ENCODE peak calls at places on chromosomes 1 and 21, in seven cellular contexts. G is endothelial cell, Y is OCI-LY7, C is heart right ventricle, S is thoracic aorta, U is IMR-90, X is HCT116. H is an unnamed sample.

GRCh38 chr1:50271968-50272578 is 151.2 kb downstream of the DMRTA2 start:
- DNase-seq in G (peak; percentile 73), Y (peak; percentile 49), C (peak; percentile 33), S (no peak), U (no peak), X (peak; percentile 4), H (peak; percentile 65)

GRCh38 chr1:29356663-29357062 is 120.3 kb downstream of the PTPRU start:
- DNase-seq in G (no peak), Y (peak; percentile 9), C (no peak), S (no peak), U (no peak), X (no peak), H (no peak)

GRCh38 chr1:24898152-24898908 is 31.7 kb downstream of the RUNX3 start:
- DNase-seq in G (peak; percentile 80), Y (peak; percentile 49), C (peak; percentile 40), S (no peak), U (peak; percentile 12), X (peak; percentile 10), H (peak; percentile 64)

GRCh38 chr1:183137782-183138181 is 48.3 kb upstream of the LAMC2 start:
- DNase-seq in G (no peak), Y (no peak), C (no peak), S (no peak), U (peak; percentile 20), X (no peak), H (no peak)

GRCh38 chr21:45001134-45002095 is 61.6 kb downstream of the SLX9 start:
- DNase-seq in G (no peak), Y (no peak), C (peak; percentile 75), S (peak; percentile 64), U (peak; percentile 65), X (no peak), H (peak; percentile 54)

GRCh38 chr1:112727716-112728115 is 12.6 kb upstream of the PPM1J start:
- DNase-seq in G (no peak), Y (no peak), C (no peak), S (no peak), U (peak; percentile 59), X (no peak), H (no peak)

GRCh38 chr1:183783896-183784637 is 20.9 kb upstream of the RGL1 start:
- DNase-seq in G (no peak), Y (no peak), C (peak; percentile 66), S (no peak), U (peak; percentile 91), X (no peak), H (peak; percentile 5)

GRCh38 chr1:226526801-226527595 is 21.6 kb upstream of the STUM start:
- DNase-seq in G (peak; percentile 48), Y (peak; percentile 67), C (peak; percentile 58), S (no peak), U (peak; percentile 9), X (peak; percentile 35), H (no peak)

GRCh38 chr1:245007686-245008085 is 143.3 kb upstream of the HNRNPU start:
- DNase-seq in G (no peak), Y (no peak), C (no peak), S (no peak), U (peak; percentile 16), X (no peak), H (no peak)

GRCh38 chr1:64822621-64823020 is 77.7 kb downstream of the RAVER2 start:
- DNase-seq in G (no peak), Y (no peak), C (no peak), S (no peak), U (peak; percentile 35), X (no peak), H (no peak)

GRCh38 chr1:72100766-72101165 is 181.6 kb downstream of the NEGR1 start:
- DNase-seq in G (no peak), Y (no peak), C (no peak), S (no peak), U (no peak), X (no peak), H (no peak)

GRCh38 chr21:33367309-33367973 is 35.8 kb upstream of the IFNGR2 start:
- DNase-seq in G (no peak), Y (peak; percentile 47), C (no peak), S (no peak), U (no peak), X (no peak), H (no peak)

GRCh38 chr1:13749543-13750307 is 49.7 kb downstream of the PRDM2 start:
- DNase-seq in G (peak; percentile 57), Y (peak; percentile 57), C (peak; percentile 70), S (peak; percentile 33), U (peak; percentile 36), X (no peak), H (peak; percentile 46)

GRCh38 chr1:65393345-65393744 is 27.1 kb upstream of the LEPR start:
- DNase-seq in G (no peak), Y (no peak), C (no peak), S (no peak), U (peak; percentile 34), X (no peak), H (no peak)

GRCh38 chr1:61241411-61241838 is 159.1 kb downstream of the NFIA start:
- DNase-seq in G (no peak), Y (no peak), C (peak; percentile 25), S (no peak), U (no peak), X (no peak), H (no peak)

GRCh38 chr1:43722825-43723224 is 15.5 kb downstream of the ST3GAL3 start:
- DNase-seq in G (no peak), Y (no peak), C (no peak), S (no peak), U (no peak), X (no peak), H (no peak)
- TF ChIP-seq CTCF in G (no peak), Y (no peak), C (no peak), S (no peak), U (no peak), X (no peak), H (no peak)

DNA sequence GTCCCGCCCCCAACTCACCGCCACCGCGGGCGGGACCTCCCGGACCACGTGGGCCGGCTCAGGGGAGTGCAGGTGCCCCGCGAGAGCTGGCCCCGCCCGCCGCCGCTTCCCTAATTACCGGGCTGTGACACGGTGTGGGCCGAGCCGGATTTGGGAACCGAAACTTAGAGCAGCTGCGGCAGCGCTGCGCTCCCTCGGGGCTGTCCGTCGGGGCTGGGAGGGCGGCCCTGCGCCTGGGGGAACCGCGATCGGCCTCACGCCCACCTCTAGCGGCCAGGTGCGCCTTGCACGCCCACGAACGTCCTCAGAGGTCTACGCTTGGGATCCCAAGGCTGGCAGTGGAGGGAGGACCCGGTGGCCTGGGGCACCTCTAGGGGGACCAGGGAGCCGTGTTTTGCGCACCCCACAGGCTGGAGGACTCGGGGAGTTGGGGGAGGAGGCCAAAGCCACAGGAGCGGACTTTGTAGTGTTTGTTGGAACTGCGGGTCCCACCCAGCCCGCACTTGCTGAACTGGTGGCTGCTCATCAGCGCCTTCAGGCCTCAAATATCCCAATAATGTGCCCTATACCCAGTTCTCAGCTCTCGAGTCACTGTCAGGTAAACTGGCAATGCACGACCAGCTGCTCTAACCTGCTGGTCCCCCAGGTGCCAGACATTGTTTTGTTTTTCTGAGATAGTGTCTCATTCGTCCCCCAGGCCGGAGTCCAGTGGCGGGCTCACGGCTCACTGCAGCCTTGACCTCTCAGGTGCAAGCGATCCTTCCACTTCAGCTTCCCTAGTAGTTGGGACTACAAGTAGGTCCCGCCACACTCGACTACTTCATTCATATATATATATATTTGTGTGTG is 781 bp upstream of the NADK start:
- DNase-seq in G (peak; percentile 40), Y (peak; percentile 99), C (peak; percentile 74), S (no peak), U (no peak), X (peak; percentile 48), H (peak; percentile 88)
- TF ChIP-seq CTCF in G (peak; percentile 38), Y (peak; percentile 74), C (peak; percentile 16), S (no peak), U (no peak), X (peak; percentile 39), H (peak; percentile 21)

GRCh38 chr1:181166377-181167196 is 78.1 kb downstream of the IER5 start:
- DNase-seq in G (peak; percentile 80), Y (peak; percentile 74), C (no peak), S (peak; percentile 41), U (peak; percentile 76), X (peak; percentile 68), H (peak; percentile 83)
- TF ChIP-seq CTCF in G (peak; percentile 63), Y (peak; percentile 90), C (peak; percentile 92), S (peak; percentile 85), U (peak; percentile 95), X (peak; percentile 79), H (peak; percentile 91)

GRCh38 chr1:3032371-3032862 is 11.2 kb downstream of the ACTRT2 start:
- DNase-seq in G (no peak), Y (no peak), C (no peak), S (no peak), U (no peak), X (no peak), H (no peak)
- TF ChIP-seq CTCF in G (no peak), Y (no peak), C (no peak), S (no peak), U (no peak), X (no peak), H (no peak)

H was measured in Calu3.